ENCODE peak calls at places on chromosomes 11 and 22, in five cellular contexts. K is SK-N-MC, T is globus pallidus, V is tibial artery, S is AML-193. D is an unnamed sample.

GRCh38 chr11:72010529-72011233 is 12.0 kb downstream of the IL18BP start:
- DNase-seq in K (no peak), V (no peak), T (peak), S (no peak), D (no peak)

GRCh38 chr11:76269247-76269646 is 62.9 kb upstream of the WNT11 start:
- DNase-seq in S (no peak), K (no peak), V (peak), T (no peak), D (no peak)

GRCh38 chr11:27551127-27551526 is 44.6 kb upstream of the LIN7C start:
- DNase-seq in V (no peak), K (no peak), T (no peak), S (no peak), D (no peak)

GRCh38 chr11:45879803-45880685 is 5.4 kb upstream of the MAPK8IP1 start:
- DNase-seq in V (no peak), S (no peak), T (no peak), K (no peak), D (no peak)

GRCh38 chr11:121576531-121576930 is 123.8 kb upstream of the SORL1-AS1 start:
- DNase-seq in S (no peak), K (no peak), V (peak), T (no peak), D (peak)

GRCh38 chr11:61513143-61513740 is 4.7 kb downstream of the LRRC10B start:
- DNase-seq in K (no peak), S (no peak), T (no peak), V (no peak), D (no peak)

GRCh38 chr11:2541881-2542361 is 97.1 kb downstream of the KCNQ1 start:
- DNase-seq in S (no peak), V (no peak), K (no peak), T (no peak), D (no peak)

GRCh38 chr22:44493206-44493605 is 4.8 kb downstream of the RTL6 start:
- DNase-seq in T (no peak), S (no peak), K (no peak), V (no peak), D (no peak)

GRCh38 chr11:122998727-122999370 is 17.2 kb upstream of the BSX start:
- DNase-seq in K (no peak), V (no peak), S (no peak), T (no peak), D (no peak)

GRCh38 chr22:44453441-44454112 is 44.5 kb downstream of the RTL6 start:
- DNase-seq in K (no peak), V (no peak), S (no peak), T (no peak), D (no peak)

D was measured in mucosa of gallbladder.